ENCODE peak calls at places on chromosomes 5 and 9, in five cellular contexts. One of them, this sample, is unnamed.

GRCh38 chr5:173597304-173597703 is 19.1 kb downstream of the BOD1 start:
- DNase-seq in fibroblast of lung: no peak
- DNase-seq in HFFc6: no peak
- DNase-seq in GM04503: no peak
- DNase-seq in SK-N-SH: no peak
- DNase-seq in this sample: no peak

GRCh38 chr9:107827304-107827703 is 337.7 kb upstream of the KLF4 start:
- DNase-seq in fibroblast of lung: no peak
- DNase-seq in HFFc6: no peak
- DNase-seq in GM04503: no peak
- DNase-seq in SK-N-SH: no peak
- DNase-seq in this sample: no peak

GRCh38 chr9:6383551-6384225 is 29.3 kb upstream of the UHRF2 start:
- DNase-seq in fibroblast of lung: peak; percentile 72
- DNase-seq in HFFc6: peak; percentile 65
- DNase-seq in GM04503: peak; percentile 17
- DNase-seq in SK-N-SH: no peak
- DNase-seq in this sample: no peak

GRCh38 chr9:14822666-14823065 is 87.6 kb downstream of the FREM1 start:
- DNase-seq in fibroblast of lung: no peak
- DNase-seq in HFFc6: no peak
- DNase-seq in GM04503: no peak
- DNase-seq in SK-N-SH: no peak
- DNase-seq in this sample: no peak

GRCh38 chr9:101736723-101737122 is 1.7 kb downstream of the GRIN3A start:
- DNase-seq in fibroblast of lung: no peak
- DNase-seq in HFFc6: no peak
- DNase-seq in GM04503: no peak
- DNase-seq in SK-N-SH: no peak
- DNase-seq in this sample: peak; percentile 77

GRCh38 chr5:95715799-95716461 is 15.2 kb upstream of the RHOBTB3 start:
- DNase-seq in fibroblast of lung: peak; percentile 90
- DNase-seq in HFFc6: peak; percentile 82
- DNase-seq in GM04503: peak; percentile 82
- DNase-seq in SK-N-SH: no peak
- DNase-seq in this sample: no peak

GRCh38 chr9:124292696-124293593 is 35.2 kb downstream of the NEK6 start:
- DNase-seq in fibroblast of lung: peak; percentile 45
- DNase-seq in HFFc6: no peak
- DNase-seq in GM04503: no peak
- DNase-seq in SK-N-SH: no peak
- DNase-seq in this sample: no peak

GRCh38 chr9:135907446-135908333 is at the start of gene CAMSAP1:
- DNase-seq in fibroblast of lung: peak; percentile 89
- DNase-seq in HFFc6: peak; percentile 89
- DNase-seq in GM04503: peak; percentile 31
- DNase-seq in SK-N-SH: peak; percentile 99
- DNase-seq in this sample: peak; percentile 99

GRCh38 chr9:123411636-123412035 is 55.6 kb downstream of the CRB2 start:
- DNase-seq in fibroblast of lung: no peak
- DNase-seq in HFFc6: no peak
- DNase-seq in GM04503: no peak
- DNase-seq in SK-N-SH: no peak
- DNase-seq in this sample: no peak

This sample was measured in H7.